ENCODE peak calls at places on chromosomes 7 and 10, in seven cellular contexts. One of them, this sample, is unnamed.

GRCh38 chr10:123995082-123995460 is 98.3 kb downstream of the CHST15 start:
- DNase-seq in Peyer's patch: no peak
- DNase-seq in fibroblast of lung: no peak
- DNase-seq in HCT116: peak
- DNase-seq in ovary: peak
- DNase-seq in GM12865: no peak
- DNase-seq in heart right ventricle: no peak
- DNase-seq in this sample: peak

GRCh38 chr10:128044961-128045832 is 81.0 kb downstream of the MKI67 start:
- DNase-seq in Peyer's patch: no peak
- DNase-seq in fibroblast of lung: no peak
- DNase-seq in HCT116: no peak
- DNase-seq in ovary: peak
- DNase-seq in GM12865: no peak
- DNase-seq in heart right ventricle: no peak
- DNase-seq in this sample: no peak

GRCh38 chr10:48231178-48231577 is 43.3 kb downstream of the FRMPD2 start:
- DNase-seq in Peyer's patch: no peak
- DNase-seq in fibroblast of lung: no peak
- DNase-seq in HCT116: no peak
- DNase-seq in ovary: no peak
- DNase-seq in GM12865: peak
- DNase-seq in heart right ventricle: no peak
- DNase-seq in this sample: no peak

GRCh38 chr10:102453502-102453901 is 2.2 kb upstream of the C10orf95 start:
- DNase-seq in Peyer's patch: no peak
- DNase-seq in fibroblast of lung: no peak
- DNase-seq in HCT116: no peak
- DNase-seq in ovary: no peak
- DNase-seq in GM12865: no peak
- DNase-seq in heart right ventricle: no peak
- DNase-seq in this sample: no peak

GRCh38 chr7:157250605-157251228 is 86.1 kb upstream of the DNAJB6 start:
- DNase-seq in Peyer's patch: no peak
- DNase-seq in fibroblast of lung: peak
- DNase-seq in HCT116: peak
- DNase-seq in ovary: no peak
- DNase-seq in GM12865: peak
- DNase-seq in heart right ventricle: peak
- DNase-seq in this sample: peak

GRCh38 chr10:15462253-15462885 is 91.3 kb upstream of the FAM171A1 start:
- DNase-seq in Peyer's patch: no peak
- DNase-seq in fibroblast of lung: no peak
- DNase-seq in HCT116: no peak
- DNase-seq in ovary: no peak
- DNase-seq in GM12865: no peak
- DNase-seq in heart right ventricle: no peak
- DNase-seq in this sample: no peak

GRCh38 chr7:101947899-101948298 is 130.5 kb downstream of the CUX1 start:
- DNase-seq in Peyer's patch: no peak
- DNase-seq in fibroblast of lung: peak
- DNase-seq in HCT116: no peak
- DNase-seq in ovary: peak
- DNase-seq in GM12865: no peak
- DNase-seq in heart right ventricle: peak
- DNase-seq in this sample: no peak

GRCh38 chr10:30026578-30026977 is 32.8 kb downstream of the JCAD start:
- DNase-seq in Peyer's patch: no peak
- DNase-seq in fibroblast of lung: no peak
- DNase-seq in HCT116: no peak
- DNase-seq in ovary: no peak
- DNase-seq in GM12865: no peak
- DNase-seq in heart right ventricle: no peak
- DNase-seq in this sample: no peak

GRCh38 chr7:124751017-124751416 is 14.6 kb downstream of the GPR37 start:
- DNase-seq in Peyer's patch: no peak
- DNase-seq in fibroblast of lung: no peak
- DNase-seq in HCT116: no peak
- DNase-seq in ovary: no peak
- DNase-seq in GM12865: no peak
- DNase-seq in heart right ventricle: no peak
- DNase-seq in this sample: no peak

GRCh38 chr10:60524541-60524940 is 134.9 kb upstream of the ANK3 start:
- DNase-seq in Peyer's patch: no peak
- DNase-seq in fibroblast of lung: peak
- DNase-seq in HCT116: no peak
- DNase-seq in ovary: no peak
- DNase-seq in GM12865: no peak
- DNase-seq in heart right ventricle: no peak
- DNase-seq in this sample: no peak

GRCh38 chr7:95026421-95027072 is 119.2 kb downstream of the PPP1R9A start:
- DNase-seq in Peyer's patch: no peak
- DNase-seq in fibroblast of lung: no peak
- DNase-seq in HCT116: no peak
- DNase-seq in ovary: no peak
- DNase-seq in GM12865: peak
- DNase-seq in heart right ventricle: no peak
- DNase-seq in this sample: peak

GRCh38 chr7:12648704-12649261 is 38.6 kb upstream of the ARL4A start:
- DNase-seq in Peyer's patch: no peak
- DNase-seq in fibroblast of lung: no peak
- DNase-seq in HCT116: no peak
- DNase-seq in ovary: no peak
- DNase-seq in GM12865: no peak
- DNase-seq in heart right ventricle: no peak
- DNase-seq in this sample: no peak

GRCh38 chr7:51827641-51828040 is 511.0 kb upstream of the COBL start:
- DNase-seq in Peyer's patch: no peak
- DNase-seq in fibroblast of lung: no peak
- DNase-seq in HCT116: no peak
- DNase-seq in ovary: no peak
- DNase-seq in GM12865: no peak
- DNase-seq in heart right ventricle: no peak
- DNase-seq in this sample: no peak

GRCh38 chr10:60989400-60989876 is 45.5 kb upstream of the RHOBTB1 start:
- DNase-seq in Peyer's patch: no peak
- DNase-seq in fibroblast of lung: no peak
- DNase-seq in HCT116: no peak
- DNase-seq in ovary: no peak
- DNase-seq in GM12865: peak
- DNase-seq in heart right ventricle: no peak
- DNase-seq in this sample: no peak

GRCh38 chr10:119539359-119539651 is 3.2 kb downstream of the RGS10 start:
- DNase-seq in Peyer's patch: no peak
- DNase-seq in fibroblast of lung: no peak
- DNase-seq in HCT116: no peak
- DNase-seq in ovary: no peak
- DNase-seq in GM12865: no peak
- DNase-seq in heart right ventricle: no peak
- DNase-seq in this sample: peak

GRCh38 chr7:22723171-22723601 is 3.8 kb upstream of the IL6 start:
- DNase-seq in Peyer's patch: no peak
- DNase-seq in fibroblast of lung: peak
- DNase-seq in HCT116: no peak
- DNase-seq in ovary: no peak
- DNase-seq in GM12865: peak
- DNase-seq in heart right ventricle: peak
- DNase-seq in this sample: no peak

GRCh38 chr7:151313857-151314256 is 27.8 kb upstream of the NUB1 start:
- DNase-seq in Peyer's patch: no peak
- DNase-seq in fibroblast of lung: peak
- DNase-seq in HCT116: no peak
- DNase-seq in ovary: no peak
- DNase-seq in GM12865: no peak
- DNase-seq in heart right ventricle: peak
- DNase-seq in this sample: peak

GRCh38 chr7:43211276-43211675 is 98.8 kb downstream of the HECW1 start:
- DNase-seq in Peyer's patch: no peak
- DNase-seq in fibroblast of lung: no peak
- DNase-seq in HCT116: no peak
- DNase-seq in ovary: no peak
- DNase-seq in GM12865: no peak
- DNase-seq in heart right ventricle: no peak
- DNase-seq in this sample: peak
- TF ChIP-seq CTCF in Peyer's patch: no peak
- TF ChIP-seq CTCF in fibroblast of lung: peak
- TF ChIP-seq CTCF in HCT116: peak
- TF ChIP-seq CTCF in ovary: no peak
- TF ChIP-seq CTCF in GM12865: no peak
- TF ChIP-seq CTCF in heart right ventricle: no peak
- TF ChIP-seq CTCF in this sample: no peak

GRCh38 chr7:47807126-47807525 is 141.1 kb downstream of the PKD1L1 start:
- DNase-seq in Peyer's patch: no peak
- DNase-seq in fibroblast of lung: no peak
- DNase-seq in HCT116: no peak
- DNase-seq in ovary: no peak
- DNase-seq in GM12865: no peak
- DNase-seq in heart right ventricle: no peak
- DNase-seq in this sample: no peak

GRCh38 chr7:47809387-47809786 is 138.9 kb downstream of the PKD1L1 start:
- DNase-seq in Peyer's patch: no peak
- DNase-seq in fibroblast of lung: no peak
- DNase-seq in HCT116: no peak
- DNase-seq in ovary: no peak
- DNase-seq in GM12865: no peak
- DNase-seq in heart right ventricle: no peak
- DNase-seq in this sample: no peak

GRCh38 chr7:47806701-47807103 is 141.6 kb downstream of the PKD1L1 start:
- DNase-seq in Peyer's patch: no peak
- DNase-seq in fibroblast of lung: peak
- DNase-seq in HCT116: no peak
- DNase-seq in ovary: peak
- DNase-seq in GM12865: no peak
- DNase-seq in heart right ventricle: no peak
- DNase-seq in this sample: no peak

GRCh38 chr7:47808321-47808720 is 139.9 kb downstream of the PKD1L1 start:
- DNase-seq in Peyer's patch: no peak
- DNase-seq in fibroblast of lung: no peak
- DNase-seq in HCT116: no peak
- DNase-seq in ovary: no peak
- DNase-seq in GM12865: no peak
- DNase-seq in heart right ventricle: no peak
- DNase-seq in this sample: no peak

DNA sequence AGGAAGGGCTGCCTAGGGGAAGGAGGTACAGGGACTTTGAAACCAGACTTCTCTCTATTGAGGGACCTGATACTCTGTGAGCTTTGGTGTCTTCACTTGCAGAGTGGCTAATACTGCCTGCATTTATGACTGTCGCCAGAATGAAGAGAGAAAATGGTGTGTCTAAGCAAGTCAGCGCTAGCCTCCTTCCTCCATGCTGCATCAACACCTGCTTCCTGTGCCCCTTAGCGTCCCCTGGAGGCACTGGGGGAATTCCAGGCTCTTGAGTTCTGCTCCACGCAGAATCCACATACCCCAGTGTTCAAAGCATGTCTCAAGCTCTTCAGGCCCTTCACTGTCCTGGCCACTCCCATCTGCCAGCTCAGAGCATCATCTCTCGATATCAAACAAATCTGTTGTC is 140.5 kb downstream of the PKD1L1 start:
- DNase-seq in Peyer's patch: no peak
- DNase-seq in fibroblast of lung: no peak
- DNase-seq in HCT116: no peak
- DNase-seq in ovary: no peak
- DNase-seq in GM12865: peak
- DNase-seq in heart right ventricle: no peak
- DNase-seq in this sample: no peak
- TF ChIP-seq CTCF in Peyer's patch: no peak
- TF ChIP-seq CTCF in fibroblast of lung: no peak
- TF ChIP-seq CTCF in HCT116: peak
- TF ChIP-seq CTCF in ovary: no peak
- TF ChIP-seq CTCF in GM12865: peak
- TF ChIP-seq CTCF in heart right ventricle: peak
- TF ChIP-seq CTCF in this sample: peak

GRCh38 chr7:55190511-55191160 is 171.8 kb downstream of the EGFR start:
- DNase-seq in Peyer's patch: no peak
- DNase-seq in fibroblast of lung: no peak
- DNase-seq in HCT116: no peak
- DNase-seq in ovary: no peak
- DNase-seq in GM12865: no peak
- DNase-seq in heart right ventricle: no peak
- DNase-seq in this sample: no peak

GRCh38 chr7:55193245-55193644 is 171.9 kb upstream of the LANCL2 start:
- DNase-seq in Peyer's patch: no peak
- DNase-seq in fibroblast of lung: peak
- DNase-seq in HCT116: no peak
- DNase-seq in ovary: no peak
- DNase-seq in GM12865: no peak
- DNase-seq in heart right ventricle: no peak
- DNase-seq in this sample: no peak

GRCh38 chr7:55192718-55193117 is 172.4 kb upstream of the LANCL2 start:
- DNase-seq in Peyer's patch: no peak
- DNase-seq in fibroblast of lung: peak
- DNase-seq in HCT116: no peak
- DNase-seq in ovary: no peak
- DNase-seq in GM12865: no peak
- DNase-seq in heart right ventricle: no peak
- DNase-seq in this sample: no peak

GRCh38 chr7:55191161-55191925 is 172.5 kb downstream of the EGFR start:
- DNase-seq in Peyer's patch: no peak
- DNase-seq in fibroblast of lung: no peak
- DNase-seq in HCT116: no peak
- DNase-seq in ovary: no peak
- DNase-seq in GM12865: no peak
- DNase-seq in heart right ventricle: no peak
- DNase-seq in this sample: no peak

DNA sequence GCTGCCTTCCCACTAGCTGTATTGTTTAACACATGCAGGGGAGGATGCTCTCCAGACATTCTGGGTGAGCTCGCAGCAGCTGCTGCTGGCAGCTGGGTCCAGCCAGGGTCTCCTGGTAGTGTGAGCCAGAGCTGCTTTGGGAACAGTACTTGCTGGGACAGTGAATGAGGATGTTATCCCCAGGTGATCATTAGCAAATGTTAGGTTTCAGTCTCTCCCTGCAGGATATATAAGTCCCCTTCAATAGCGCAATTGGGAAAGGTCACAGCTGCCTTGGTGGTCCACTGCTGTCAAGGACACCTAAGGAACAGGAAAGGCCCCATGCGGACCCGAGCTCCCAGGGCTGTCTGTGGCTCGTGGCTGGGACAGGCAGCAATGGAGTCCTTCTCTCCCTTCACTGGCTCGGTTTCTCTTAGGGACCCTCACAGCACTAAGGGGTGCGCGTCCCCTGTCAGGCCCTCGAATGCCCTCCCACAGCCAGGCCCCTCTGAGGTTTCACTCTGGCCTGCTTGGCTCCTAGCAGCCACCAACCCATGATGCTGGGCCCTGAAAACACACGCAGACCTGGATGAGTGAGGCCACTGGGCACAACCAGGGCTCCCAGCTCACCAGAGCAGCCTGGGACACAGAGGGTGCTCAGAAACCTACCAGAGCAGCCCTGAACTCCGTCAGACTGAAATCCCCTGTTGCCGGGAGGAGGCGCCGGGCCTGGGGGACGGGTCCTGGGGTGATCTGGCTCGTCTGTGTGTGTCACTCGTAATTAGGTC is 173.0 kb upstream of the LANCL2 start:
- DNase-seq in Peyer's patch: peak
- DNase-seq in fibroblast of lung: no peak
- DNase-seq in HCT116: no peak
- DNase-seq in ovary: no peak
- DNase-seq in GM12865: no peak
- DNase-seq in heart right ventricle: no peak
- DNase-seq in this sample: no peak
- TF ChIP-seq CTCF in Peyer's patch: no peak
- TF ChIP-seq CTCF in fibroblast of lung: peak
- TF ChIP-seq CTCF in HCT116: no peak
- TF ChIP-seq CTCF in ovary: no peak
- TF ChIP-seq CTCF in GM12865: no peak
- TF ChIP-seq CTCF in heart right ventricle: no peak
- TF ChIP-seq CTCF in this sample: no peak

GRCh38 chr7:118109607-118110006 is 74.4 kb upstream of the LSM8 start:
- DNase-seq in Peyer's patch: no peak
- DNase-seq in fibroblast of lung: no peak
- DNase-seq in HCT116: no peak
- DNase-seq in ovary: no peak
- DNase-seq in GM12865: no peak
- DNase-seq in heart right ventricle: no peak
- DNase-seq in this sample: peak
- TF ChIP-seq CTCF in Peyer's patch: no peak
- TF ChIP-seq CTCF in fibroblast of lung: no peak
- TF ChIP-seq CTCF in HCT116: no peak
- TF ChIP-seq CTCF in ovary: no peak
- TF ChIP-seq CTCF in GM12865: no peak
- TF ChIP-seq CTCF in heart right ventricle: no peak
- TF ChIP-seq CTCF in this sample: no peak